ENCODE peak calls at places on chromosomes 3 and 15, in four cellular contexts. I is A549, M is fibroblast of lung, W is WTC11. N is an unnamed sample.

GRCh38 chr3:115766587-115767492 is 143.5 kb downstream of the GAP43 start:
- DNase-seq in M (peak; percentile 62), W (no peak), I (no peak), N (no peak)

GRCh38 chr15:69668049-69668705 is 215.6 kb downstream of the RPLP1 start:
- DNase-seq in M (no peak), W (no peak), I (no peak), N (no peak)

GRCh38 chr15:59879506-59879905 is 124.6 kb upstream of the FOXB1 start:
- DNase-seq in M (peak; percentile 55), I (no peak), W (no peak), N (peak; percentile 18)

GRCh38 chr3:159938712-159939111 is 49.9 kb upstream of the IL12A start:
- DNase-seq in I (no peak), W (no peak), M (peak; percentile 62), N (no peak)

GRCh38 chr15:99361541-99362185 is 110.4 kb downstream of the LRRC28 start:
- DNase-seq in I (peak; percentile 47), M (peak; percentile 64), W (no peak), N (peak; percentile 15)

GRCh38 chr3:42991369-42992315 is 12.5 kb downstream of the GASK1A start:
- DNase-seq in W (no peak), I (no peak), M (no peak), N (no peak)

GRCh38 chr3:129313983-129314756 is 35.5 kb downstream of the HMCES start:
- DNase-seq in W (peak; percentile 45), M (peak; percentile 47), I (peak; percentile 30), N (peak; percentile 39)

GRCh38 chr15:28955686-28956421 is 70.1 kb downstream of the APBA2 start:
- DNase-seq in W (no peak), I (no peak), M (peak; percentile 42), N (no peak)

GRCh38 chr3:54014067-54014466 is 108.3 kb upstream of the CACNA2D3 start:
- DNase-seq in I (no peak), W (no peak), M (no peak), N (no peak)

GRCh38 chr3:193843447-193844301 is 250.7 kb downstream of the OPA1 start:
- DNase-seq in W (no peak), I (peak; percentile 61), M (no peak), N (no peak)

GRCh38 chr15:31328425-31328998 is 1.9 kb downstream of the KLF13 start:
- DNase-seq in W (peak; percentile 39), M (no peak), I (peak; percentile 30), N (peak; percentile 36)

GRCh38 chr15:25208735-25209134 is 230.1 kb downstream of the UBE3A start:
- DNase-seq in I (no peak), W (peak; percentile 18), M (no peak), N (no peak)

GRCh38 chr3:45064512-45065372 is 38.6 kb downstream of the CLEC3B start:
- DNase-seq in W (no peak), I (no peak), M (peak; percentile 90), N (peak; percentile 94)

GRCh38 chr3:172562881-172563835 is 39.9 kb upstream of the TNFSF10 start:
- DNase-seq in W (no peak), M (peak; percentile 89), I (peak; percentile 67), N (peak; percentile 61)

GRCh38 chr15:74723187-74723586 is 2.1 kb downstream of the CYP1A1 start:
- DNase-seq in W (no peak), M (no peak), I (no peak), N (no peak)

GRCh38 chr15:69209661-69210060 is 49.2 kb downstream of the GLCE start:
- DNase-seq in W (no peak), I (no peak), M (no peak), N (no peak)

GRCh38 chr3:88195951-88196434 is 46.2 kb downstream of the C3orf38 start:
- DNase-seq in I (no peak), M (peak; percentile 42), W (no peak), N (no peak)

GRCh38 chr15:41944313-41944940 is 27.9 kb downstream of the EHD4 start:
- DNase-seq in M (peak; percentile 89), I (peak; percentile 49), W (no peak), N (peak; percentile 82)

GRCh38 chr3:110384601-110385000 is 687.0 kb upstream of the NECTIN3 start:
- DNase-seq in W (no peak), I (peak; percentile 61), M (peak; percentile 86), N (peak; percentile 20)

GRCh38 chr3:116453676-116454346 is 8.5 kb upstream of the LSAMP start:
- DNase-seq in M (peak; percentile 63), W (no peak), I (no peak), N (no peak)

GRCh38 chr15:53693729-53694533 is 65.5 kb downstream of the WDR72 start:
- DNase-seq in W (no peak), M (no peak), I (no peak), N (no peak)

GRCh38 chr15:67383903-67384302 is 129.3 kb downstream of the IQCH start:
- DNase-seq in W (no peak), M (peak; percentile 40), I (peak; percentile 35), N (no peak)

GRCh38 chr3:100402150-100402706 is 889 bp downstream of the LNP1 start:
- DNase-seq in W (no peak), I (peak; percentile 9), M (peak; percentile 47), N (peak; percentile 85)

GRCh38 chr3:77539677-77540076 is 499.8 kb downstream of the ROBO2 start:
- DNase-seq in M (no peak), W (no peak), I (no peak), N (no peak)

GRCh38 chr3:101680466-101680865 is 3.5 kb upstream of the ZBTB11 start:
- DNase-seq in I (no peak), W (no peak), M (no peak), N (no peak)

GRCh38 chr3:172210355-172210754 is 171.0 kb downstream of the FNDC3B start:
- DNase-seq in I (no peak), W (no peak), M (no peak), N (no peak)

GRCh38 chr15:78092111-78093041 is at the start of gene SH2D7:
- DNase-seq in M (peak; percentile 31), I (no peak), W (no peak), N (no peak)

GRCh38 chr3:128784228-128784627 is 58.2 kb downstream of the RAB7A start:
- DNase-seq in M (no peak), I (peak; percentile 16), W (peak; percentile 83), N (no peak)

GRCh38 chr3:49899815-49900214 is 3.9 kb downstream of the MST1R start:
- DNase-seq in W (peak; percentile 61), I (no peak), M (peak; percentile 5), N (no peak)
- TF ChIP-seq CTCF in W (peak; percentile 32), I (peak; percentile 8), M (peak; percentile 23), N (peak; percentile 55)

GRCh38 chr3:468172-468571 is 271.6 kb downstream of the CHL1 start:
- DNase-seq in M (peak; percentile 3), I (peak; percentile 1), W (no peak), N (no peak)
- TF ChIP-seq CTCF in M (peak; percentile 52), I (peak; percentile 7), W (no peak), N (peak; percentile 20)

GRCh38 chr3:79516795-79517194 is 251.0 kb downstream of the ROBO1 start:
- DNase-seq in W (no peak), I (no peak), M (no peak), N (no peak)

GRCh38 chr3:79515072-79515471 is 252.7 kb downstream of the ROBO1 start:
- DNase-seq in M (peak; percentile 24), I (no peak), W (no peak), N (no peak)

GRCh38 chr3:79521221-79521848 is 246.5 kb downstream of the ROBO1 start:
- DNase-seq in W (no peak), I (peak; percentile 55), M (peak; percentile 57), N (peak; percentile 20)

DNA sequence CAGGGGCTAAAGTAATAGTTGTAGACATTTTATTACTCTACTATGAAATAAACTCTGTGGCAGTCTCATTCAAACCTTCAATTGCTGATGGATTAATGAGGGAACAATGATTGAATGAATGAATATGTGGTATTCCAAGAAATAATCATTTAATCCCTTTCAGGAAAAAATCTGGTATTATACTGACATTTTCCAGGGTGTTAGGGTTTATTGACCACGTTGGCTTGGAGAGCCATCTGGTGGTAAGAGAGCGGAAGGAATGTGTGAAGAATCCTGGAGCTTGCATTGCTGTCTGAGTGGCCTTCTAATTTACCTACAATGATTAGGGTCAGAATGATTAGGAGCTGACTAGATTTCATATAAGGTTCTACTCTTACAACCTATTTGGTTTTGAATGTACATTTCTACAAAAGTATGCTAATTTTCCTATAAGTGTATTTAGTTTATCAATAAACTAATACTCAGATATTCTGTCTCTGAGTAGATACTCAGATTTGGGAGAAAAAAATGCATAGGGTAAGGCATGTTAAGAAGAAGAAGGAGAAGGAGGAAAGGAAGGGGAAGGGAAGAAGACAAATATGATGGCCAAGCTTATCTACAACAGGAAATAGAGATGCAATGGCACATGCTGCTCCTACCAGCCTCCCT is 249.9 kb downstream of the ROBO1 start:
- DNase-seq in M (peak; percentile 55), W (peak; percentile 32), I (peak; percentile 50), N (peak; percentile 26)
- TF ChIP-seq CTCF in M (peak; percentile 87), W (no peak), I (peak; percentile 45), N (peak; percentile 75)

GRCh38 chr3:182382112-182382857 is 411.0 kb upstream of the ATP11B start:
- DNase-seq in I (no peak), W (no peak), M (no peak), N (no peak)

GRCh38 chr3:182385356-182385755 is 407.9 kb upstream of the ATP11B start:
- DNase-seq in M (no peak), W (peak; percentile 13), I (no peak), N (no peak)

GRCh38 chr3:182389041-182389815 is 404.1 kb upstream of the ATP11B start:
- DNase-seq in M (no peak), W (no peak), I (no peak), N (no peak)

GRCh38 chr3:182388506-182388905 is 404.8 kb upstream of the ATP11B start:
- DNase-seq in M (no peak), W (no peak), I (no peak), N (no peak)

GRCh38 chr3:182384182-182384581 is 409.1 kb upstream of the ATP11B start:
- DNase-seq in M (no peak), I (no peak), W (no peak), N (no peak)
- TF ChIP-seq CTCF in M (no peak), I (no peak), W (no peak), N (no peak)

N was measured in HFFc6.